ENCODE peak calls at places on chromosomes 2 and 18, in seven cellular contexts. Z, G, U, C, V, F and N are unnamed samples. For H3K4me1, the result is how much of the 10 kb centered on the place peaks cover.

GRCh38 chr2:18792684-18793083 is 203.3 kb upstream of the NT5C1B start:
- DNase-seq in Z (no peak), G (no peak), V (no peak), F (no peak), C (no peak), U (no peak), N (no peak)

GRCh38 chr2:172968061-172968469 is 107.6 kb upstream of the MAP3K20 start:
- DNase-seq in F (no peak), V (no peak), G (no peak), C (peak), Z (peak), U (peak), N (no peak)

GRCh38 chr2:148645925-148646559 is 1.5 kb downstream of the EPC2 start:
- DNase-seq in V (no peak), U (peak), F (no peak), G (peak), Z (peak), C (peak), N (peak)

GRCh38 chr2:170711774-170712652 is 3.1 kb upstream of the SP5 start:
- DNase-seq in F (no peak), U (peak), G (no peak), C (no peak), Z (no peak), V (peak), N (no peak)

GRCh38 chr18:39596891-39597290 is 2031.3 kb upstream of the CELF4 start:
- DNase-seq in U (peak), V (no peak), C (peak), F (no peak), Z (no peak), G (peak), N (no peak)

GRCh38 chr2:148994341-148994740 is 44.2 kb upstream of the LYPD6B start:
- DNase-seq in G (peak), Z (no peak), C (no peak), U (peak), V (no peak), F (no peak), N (no peak)

GRCh38 chr2:20322527-20323300 is 27.9 kb downstream of the PUM2 start:
- DNase-seq in V (no peak), F (no peak), C (no peak), U (no peak), G (no peak), Z (no peak), N (no peak)

GRCh38 chr2:161745866-161746614 is 121.8 kb downstream of the SLC4A10 start:
- DNase-seq in F (no peak), V (no peak), U (no peak), Z (no peak), G (no peak), C (no peak), N (no peak)

GRCh38 chr2:152613235-152613634 is 104.0 kb downstream of the PRPF40A start:
- DNase-seq in F (no peak), G (no peak), Z (no peak), V (no peak), C (peak), U (no peak), N (no peak)

GRCh38 chr2:120646994-120647393 is 88.7 kb upstream of the GLI2 start:
- DNase-seq in V (no peak), Z (no peak), G (no peak), F (no peak), C (no peak), U (no peak), N (no peak)

GRCh38 chr2:145184741-145185671 is 665.1 kb upstream of the ZEB2 start:
- DNase-seq in G (no peak), C (peak), U (no peak), F (no peak), Z (no peak), V (no peak), N (no peak)

GRCh38 chr2:197072533-197072932 is 146.0 kb upstream of the PGAP1 start:
- DNase-seq in U (no peak), F (no peak), V (no peak), Z (no peak), G (no peak), C (peak), N (no peak)

GRCh38 chr2:12321017-12321641 is 395.6 kb upstream of the TRIB2 start:
- DNase-seq in G (no peak), Z (peak), C (peak), F (no peak), V (no peak), U (no peak), N (no peak)

GRCh38 chr2:15302154-15302553 is 259.0 kb downstream of the NBAS start:
- DNase-seq in G (no peak), V (no peak), C (peak), U (no peak), Z (no peak), F (no peak), N (no peak)

GRCh38 chr2:147774805-147775204 is 70.0 kb upstream of the ACVR2A start:
- DNase-seq in V (no peak), F (no peak), C (no peak), G (no peak), Z (no peak), U (no peak), N (no peak)

GRCh38 chr2:80151248-80151647 is 153.3 kb downstream of the LRRTM1 start:
- DNase-seq in U (no peak), C (no peak), Z (no peak), V (no peak), G (no peak), F (no peak), N (no peak)

GRCh38 chr18:45588284-45588683 is 27.0 kb upstream of the SLC14A2 start:
- DNase-seq in F (no peak), G (no peak), V (no peak), C (peak), U (no peak), Z (no peak), N (no peak)

GRCh38 chr2:152826880-152827279 is 108.5 kb downstream of the ARL6IP6 start:
- DNase-seq in V (no peak), Z (no peak), U (no peak), G (no peak), C (peak), F (no peak), N (no peak)

GRCh38 chr2:20151116-20151571 is 73.8 kb downstream of the SDC1 start:
- DNase-seq in U (no peak), Z (no peak), V (no peak), F (no peak), C (no peak), G (peak), N (no peak)

DNA sequence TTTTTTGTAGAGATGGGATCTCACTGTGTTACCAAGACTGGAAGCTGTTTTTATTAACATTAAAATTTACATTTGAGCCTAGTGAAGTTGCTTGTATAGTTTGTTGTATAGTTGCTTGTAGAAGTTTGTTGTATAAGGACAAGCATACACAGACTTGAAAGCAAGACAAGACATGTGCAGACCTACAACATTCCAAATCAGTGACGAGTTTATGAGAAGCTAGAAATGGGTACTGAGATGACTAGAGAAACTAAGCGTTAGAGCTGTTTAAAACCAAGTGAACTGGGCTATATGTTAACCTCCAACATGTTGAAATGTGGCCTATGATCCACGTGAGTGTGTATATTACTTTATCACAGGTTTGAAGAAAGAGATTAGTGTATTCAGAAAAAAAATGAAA is 39.1 kb downstream of the ABCB11 start:
- DNase-seq in F (no peak), V (no peak), U (no peak), G (no peak), C (peak), Z (no peak), N (no peak)
- H3K4me1 ChIP-seq in F (under half), V (under half), U (under half), G (under half), C (under half), Z (under half), N (under half)

DNA sequence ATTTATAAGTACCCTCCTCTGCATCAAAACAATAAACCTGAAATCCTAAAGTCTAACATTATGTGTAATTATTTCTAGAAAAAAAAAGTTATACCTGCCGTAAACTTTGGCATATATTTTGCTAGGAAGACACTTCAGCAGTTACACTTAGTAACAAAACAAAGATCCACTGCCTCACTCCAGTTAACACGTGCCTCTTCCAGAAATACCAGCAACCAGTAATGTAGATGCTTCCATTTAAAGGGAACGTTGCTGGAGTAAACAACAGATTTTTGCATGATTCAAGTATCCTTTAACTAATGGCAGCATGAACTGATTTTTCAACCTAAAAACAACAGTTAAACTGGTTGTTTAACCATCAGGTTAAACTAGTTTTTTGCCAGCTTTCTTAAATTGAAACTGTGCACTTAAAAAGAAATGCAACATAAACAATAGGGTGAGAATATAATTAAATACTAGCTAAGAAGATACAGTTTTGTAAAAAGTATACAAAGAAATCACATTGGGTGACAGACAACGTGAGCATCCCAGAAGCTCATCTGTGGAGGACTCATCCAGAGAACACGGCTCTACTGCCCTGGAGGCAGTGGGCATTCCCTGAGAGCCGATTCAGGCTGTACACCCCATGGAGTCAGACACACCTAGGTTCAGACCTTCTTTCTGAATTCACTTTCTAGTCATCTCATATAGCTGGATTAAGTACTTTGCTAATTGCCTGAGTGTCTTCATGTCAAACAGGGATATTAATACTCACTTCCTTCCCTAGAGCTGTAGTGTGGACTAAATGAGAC is 22.3 kb downstream of the MGAT4A start:
- DNase-seq in F (no peak), U (no peak), G (no peak), V (no peak), C (no peak), Z (no peak), N (no peak)
- H3K4me1 ChIP-seq in F (under half), U (under half), G (under half), V (under half), C (under half), Z (under half), N (under half)

GRCh38 chr18:9856097-9856496 is 29.7 kb upstream of the TXNDC2 start:
- DNase-seq in C (no peak), V (no peak), U (no peak), Z (no peak), G (no peak), F (no peak), N (no peak)

GRCh38 chr18:9859232-9859631 is 26.5 kb upstream of the TXNDC2 start:
- DNase-seq in C (no peak), F (no peak), V (no peak), G (no peak), Z (no peak), U (no peak), N (no peak)

GRCh38 chr18:9861157-9861556 is 24.6 kb upstream of the TXNDC2 start:
- DNase-seq in U (no peak), C (no peak), F (no peak), G (no peak), V (no peak), Z (no peak), N (no peak)

GRCh38 chr18:9860682-9861081 is 25.1 kb upstream of the TXNDC2 start:
- DNase-seq in U (no peak), G (no peak), F (no peak), Z (no peak), V (no peak), C (no peak), N (no peak)

GRCh38 chr18:9858642-9859041 is 27.1 kb upstream of the TXNDC2 start:
- DNase-seq in Z (no peak), U (no peak), G (no peak), F (no peak), C (no peak), V (no peak), N (no peak)
- H3K4me1 ChIP-seq in Z (under half), U (under half), G (under half), F (under half), C (under half), V (under half), N (under half)

DNA sequence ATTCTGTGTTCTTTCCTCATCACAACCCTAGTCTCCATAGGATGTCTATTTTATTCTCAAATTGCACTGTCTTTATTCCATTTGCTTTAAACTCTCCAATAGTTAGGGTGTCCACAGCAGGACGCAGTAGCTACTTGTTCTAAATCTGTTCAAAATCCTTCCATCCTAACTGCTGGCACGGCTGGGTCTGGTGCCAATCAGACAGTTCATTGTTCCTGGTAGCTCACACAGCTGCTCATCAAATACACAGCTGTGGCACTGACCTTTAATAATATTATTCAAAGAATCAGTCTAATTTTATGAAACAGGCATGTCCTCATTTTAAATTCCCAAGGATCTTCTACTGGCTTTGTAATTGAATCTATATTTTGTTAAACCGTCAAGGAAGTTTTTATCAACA is 59.7 kb upstream of the TMEFF2 start:
- DNase-seq in U (no peak), V (no peak), F (no peak), G (no peak), C (no peak), Z (no peak), N (no peak)
- H3K4me1 ChIP-seq in U (under half), V (under half), F (under half), G (under half), C (under half), Z (under half), N (under half)

GRCh38 chr2:100893753-100894530 is 74.0 kb downstream of the NPAS2 start:
- DNase-seq in Z (no peak), V (no peak), U (no peak), F (no peak), G (no peak), C (peak), N (no peak)

GRCh38 chr2:100891911-100892642 is 72.1 kb downstream of the NPAS2 start:
- DNase-seq in F (no peak), C (peak), V (no peak), U (no peak), Z (no peak), G (no peak), N (no peak)

GRCh38 chr2:100895934-100896685 is 76.2 kb downstream of the NPAS2 start:
- DNase-seq in U (no peak), Z (no peak), C (no peak), V (no peak), G (peak), F (no peak), N (no peak)

GRCh38 chr2:100895402-100895801 is 75.5 kb downstream of the NPAS2 start:
- DNase-seq in G (peak), C (no peak), U (peak), F (no peak), V (no peak), Z (no peak), N (no peak)

GRCh38 chr2:100894531-100895156 is 74.7 kb downstream of the NPAS2 start:
- DNase-seq in F (no peak), Z (no peak), G (no peak), V (no peak), C (no peak), U (no peak), N (no peak)
- H3K4me1 ChIP-seq in F (under half), Z (under half), G (under half), V (under half), C (under half), U (under half), N (under half)

DNA sequence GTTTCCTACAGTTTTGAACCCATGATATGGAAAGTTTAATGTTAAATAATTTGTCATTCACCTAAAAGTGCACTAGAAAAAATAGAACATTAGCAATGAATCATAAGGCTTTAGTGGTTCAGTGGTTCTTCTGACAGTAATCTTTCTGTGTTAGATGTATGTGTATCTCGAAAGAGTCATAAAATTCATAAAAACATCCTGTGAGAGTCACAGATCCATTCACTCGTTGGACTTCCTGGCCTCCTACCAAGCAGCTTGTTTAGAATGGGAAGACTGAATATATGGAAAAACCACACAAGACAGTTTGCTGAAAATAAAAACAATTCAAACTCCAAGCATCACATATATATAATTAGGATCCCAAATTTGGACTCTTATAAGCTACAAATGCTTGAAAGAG is 34.8 kb downstream of the ADNP2 start:
- DNase-seq in U (no peak), C (no peak), F (no peak), Z (no peak), G (no peak), V (no peak), N (no peak)
- H3K4me1 ChIP-seq in U (under half), C (under half), F (under half), Z (under half), G (under half), V (under half), N (under half)

DNA sequence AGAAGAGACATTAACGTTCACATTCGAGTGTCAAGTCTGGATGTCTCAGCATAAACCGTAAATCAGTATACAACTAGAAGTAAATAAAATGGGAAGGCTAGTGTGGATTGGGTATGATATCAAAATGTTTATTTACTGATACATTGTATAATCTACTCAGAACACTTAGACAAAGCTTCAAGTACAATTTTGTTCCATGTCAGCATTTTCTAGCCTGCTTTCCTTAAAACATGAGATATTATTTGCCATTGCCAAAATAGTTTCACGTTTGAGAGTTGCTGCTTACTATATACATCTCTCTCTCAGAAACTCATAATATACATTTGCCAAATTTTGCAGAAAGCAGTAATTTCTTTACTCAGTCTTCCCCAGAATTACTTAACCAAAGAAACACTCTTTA is 237.5 kb downstream of the IKZF2 start:
- DNase-seq in Z (no peak), V (no peak), C (no peak), F (no peak), G (no peak), U (no peak), N (no peak)
- H3K4me1 ChIP-seq in Z (under half), V (under half), C (under half), F (under half), G (under half), U (under half), N (under half)

GRCh38 chr2:167388497-167388896 is 500.2 kb downstream of the XIRP2 start:
- DNase-seq in V (no peak), U (no peak), G (no peak), F (no peak), C (no peak), Z (no peak), N (no peak)

GRCh38 chr2:167383610-167384194 is 495.4 kb downstream of the XIRP2 start:
- DNase-seq in Z (no peak), G (peak), U (no peak), F (no peak), V (no peak), C (no peak), N (no peak)

GRCh38 chr2:167381349-167381748 is 493.1 kb downstream of the XIRP2 start:
- DNase-seq in Z (no peak), G (no peak), C (no peak), U (no peak), V (no peak), F (no peak), N (no peak)

DNA sequence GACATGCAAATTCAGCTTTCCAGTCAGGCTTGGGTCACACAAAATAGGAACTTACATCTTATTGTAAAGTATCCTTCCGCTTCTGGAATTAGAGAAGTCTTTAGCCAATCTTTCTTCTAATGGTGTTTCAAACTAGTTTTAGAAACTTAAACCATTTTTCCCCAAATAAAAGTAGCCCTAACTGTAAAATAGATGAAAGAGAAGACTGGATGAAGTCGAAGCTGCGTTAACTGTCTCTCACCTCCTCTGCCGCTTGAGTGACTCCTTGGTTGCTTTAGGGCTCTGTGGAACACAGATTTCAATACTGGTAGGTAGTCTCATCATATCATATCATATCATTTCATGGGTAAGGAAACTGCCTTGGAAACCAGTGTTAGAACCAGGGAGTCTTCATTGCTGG is 498.4 kb downstream of the XIRP2 start:
- DNase-seq in G (no peak), F (no peak), U (no peak), C (no peak), Z (no peak), V (no peak), N (no peak)
- H3K4me1 ChIP-seq in G (under half), F (under half), U (under half), C (under half), Z (under half), V (under half), N (under half)